ENCODE peak calls at places on chromosome 13, in ten cellular contexts. G is neural progenitor cell, U is neuronal stem cell, V is mesendoderm, B is H9, X is K562, D is colonic mucosa, L is IMR-90, M is GM23248, Z is GM12878. Q is an unnamed sample.

GRCh38 chr13:50387124-50387581 is 371.9 kb downstream of the KCNRG start:
- DNase-seq in B (peak), Z (no peak), L (peak), U (peak), M (peak), G (peak), D (peak), X (peak), V (peak), Q (no peak)

GRCh38 chr13:60312851-60313505 is 84.0 kb upstream of the TDRD3 start:
- DNase-seq in U (no peak), M (no peak), G (no peak), B (no peak), V (no peak), L (no peak), X (no peak), D (no peak), Z (no peak), Q (no peak)

GRCh38 chr13:101706651-101707050 is 254.2 kb downstream of the ITGBL1 start:
- DNase-seq in M (peak), U (no peak), G (no peak), L (peak), V (peak), Z (no peak), B (no peak), D (no peak), X (no peak), Q (peak)

GRCh38 chr13:102586615-102587014 is 10.2 kb upstream of the TPP2 start:
- DNase-seq in X (no peak), V (no peak), B (no peak), L (no peak), G (no peak), M (no peak), Z (no peak), D (no peak), U (no peak), Q (no peak)

GRCh38 chr13:29140277-29140676 is 320.1 kb downstream of the MTUS2 start:
- DNase-seq in D (no peak), M (peak), B (no peak), G (no peak), U (no peak), Z (no peak), L (no peak), X (no peak), V (peak), Q (no peak)

GRCh38 chr13:50524540-50524939 is 319.0 kb downstream of the DLEU7 start:
- DNase-seq in X (no peak), G (no peak), L (no peak), V (no peak), D (no peak), Z (no peak), U (no peak), M (no peak), B (no peak), Q (no peak)

GRCh38 chr13:29847501-29847983 is 2.9 kb downstream of the UBL3 start:
- DNase-seq in B (no peak), U (no peak), Z (no peak), G (peak), L (peak), D (peak), V (peak), X (no peak), M (peak), Q (no peak)

GRCh38 chr13:106139407-106139806 is 396.1 kb downstream of the EFNB2 start:
- DNase-seq in X (no peak), V (no peak), D (no peak), U (no peak), L (peak), Z (no peak), G (no peak), M (no peak), B (no peak), Q (no peak)

GRCh38 chr13:39527961-39528720 is 74.9 kb downstream of the LHFPL6 start:
- DNase-seq in V (peak), G (no peak), Z (no peak), X (no peak), D (no peak), M (peak), B (no peak), U (no peak), L (peak), Q (no peak)

GRCh38 chr13:34671136-34671535 is 270.9 kb upstream of the NBEA start:
- DNase-seq in B (no peak), Z (no peak), M (peak), G (no peak), L (no peak), V (no peak), U (no peak), D (no peak), X (no peak), Q (no peak)

GRCh38 chr13:19818223-19818842 is 35.6 kb upstream of the PSPC1 start:
- DNase-seq in D (peak), B (peak), V (peak), Z (no peak), M (peak), L (no peak), G (peak), U (peak), X (peak), Q (no peak)

GRCh38 chr13:47126432-47126831 is 229.6 kb upstream of the HTR2A start:
- DNase-seq in Z (no peak), V (peak), L (no peak), G (no peak), D (no peak), M (peak), B (no peak), X (no peak), U (no peak), Q (no peak)

GRCh38 chr13:94696171-94696570 is 16.2 kb downstream of the SOX21 start:
- DNase-seq in X (no peak), U (no peak), Z (no peak), B (no peak), M (no peak), L (no peak), G (no peak), V (no peak), D (no peak), Q (no peak)

GRCh38 chr13:83773961-83774360 is 108.3 kb downstream of the SLITRK1 start:
- DNase-seq in V (no peak), U (no peak), G (no peak), M (peak), L (peak), X (no peak), Z (no peak), B (no peak), D (no peak), Q (no peak)

GRCh38 chr13:39132286-39132685 is 94.0 kb downstream of the NHLRC3 start:
- DNase-seq in M (peak), D (no peak), X (no peak), G (no peak), U (no peak), Z (no peak), B (no peak), V (no peak), L (no peak), Q (no peak)

GRCh38 chr13:50080158-50080855 is 65.1 kb downstream of the KCNRG start:
- DNase-seq in M (peak), D (peak), Z (no peak), V (peak), U (peak), X (peak), B (no peak), G (peak), L (peak), Q (no peak)

GRCh38 chr13:77345150-77345780 is 18.4 kb upstream of the MYCBP2 start:
- DNase-seq in V (no peak), L (no peak), X (no peak), D (no peak), B (no peak), U (no peak), Z (no peak), M (no peak), G (no peak), Q (no peak)

GRCh38 chr13:29909975-29910674 is 59.7 kb upstream of the UBL3 start:
- DNase-seq in V (no peak), L (peak), D (no peak), G (no peak), X (no peak), Z (no peak), U (no peak), B (no peak), M (peak), Q (no peak)

GRCh38 chr13:62290542-62290941 is 874.9 kb upstream of the PCDH20 start:
- DNase-seq in V (no peak), U (no peak), B (no peak), L (no peak), X (no peak), M (no peak), D (no peak), Z (no peak), G (no peak), Q (no peak)

GRCh38 chr13:96730676-96731075 is 263.6 kb downstream of the OXGR1 start:
- DNase-seq in Z (no peak), U (no peak), D (no peak), L (no peak), V (peak), X (no peak), B (no peak), G (no peak), M (no peak), Q (no peak)

GRCh38 chr13:47158583-47158982 is 261.7 kb upstream of the HTR2A start:
- DNase-seq in V (no peak), M (no peak), X (peak), B (no peak), L (no peak), Z (no peak), D (no peak), U (no peak), G (no peak), Q (no peak)

GRCh38 chr13:26759907-26760834 is at the start of gene GPR12:
- DNase-seq in U (no peak), B (no peak), X (no peak), L (no peak), V (no peak), M (peak), Z (no peak), G (peak), D (no peak), Q (no peak)

GRCh38 chr13:76723551-76724232 is 162.5 kb downstream of the KCTD12 start:
- DNase-seq in X (no peak), U (no peak), D (no peak), M (peak), V (peak), B (peak), L (peak), Z (no peak), G (peak), Q (no peak)

GRCh38 chr13:50612717-50613116 is 230.8 kb downstream of the DLEU7 start:
- DNase-seq in Z (no peak), B (no peak), M (no peak), X (peak), U (no peak), L (no peak), D (no peak), V (no peak), G (no peak), Q (no peak)

GRCh38 chr13:37277007-37277406 is 171.5 kb upstream of the CSNK1A1L start:
- DNase-seq in Z (no peak), M (no peak), L (no peak), V (no peak), G (no peak), B (no peak), D (no peak), U (no peak), X (no peak), Q (no peak)

DNA sequence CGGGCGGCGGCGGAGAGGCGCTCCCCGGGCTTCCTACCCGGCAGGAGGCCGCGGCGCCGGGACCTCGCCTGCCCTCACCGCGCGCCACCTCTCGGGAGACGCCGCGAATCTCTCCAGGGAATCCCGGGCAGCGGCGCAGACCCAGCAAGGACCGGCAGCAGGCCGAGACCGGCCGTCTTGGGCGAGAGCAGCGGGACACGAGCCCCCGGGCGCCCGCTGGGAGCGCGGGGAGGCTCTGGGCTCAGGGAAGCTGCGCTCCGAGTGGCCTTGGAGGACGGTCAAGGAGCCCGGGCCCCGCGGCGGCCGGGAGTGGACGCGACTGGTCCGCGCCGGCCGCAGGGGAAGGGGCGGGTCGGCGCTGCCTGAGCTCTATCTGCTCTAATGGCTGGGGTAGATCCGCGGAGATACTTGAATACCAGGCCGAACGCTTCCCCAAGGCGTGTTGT is 14.7 kb downstream of the CDX2 start:
- DNase-seq in B (peak), Z (no peak), D (peak), V (peak), U (no peak), L (no peak), X (no peak), G (peak), M (peak), Q (no peak)
- H3K9ac ChIP-seq in B (no peak), Z (no peak), D (peak), V (no peak), U (no peak), L (no peak), X (no peak), G (no peak), M (peak), Q (no peak)

GRCh38 chr13:113854238-113855011 is 9.5 kb downstream of the GAS6 start:
- DNase-seq in G (no peak), D (peak), V (no peak), U (no peak), L (peak), B (peak), Z (no peak), X (no peak), M (peak), Q (no peak)

GRCh38 chr13:113855012-113855921 is 8.6 kb downstream of the GAS6 start:
- DNase-seq in V (no peak), G (no peak), X (no peak), M (no peak), L (no peak), B (peak), U (no peak), D (peak), Z (no peak), Q (no peak)

GRCh38 chr13:113857531-113858195 is 6.2 kb downstream of the GAS6 start:
- DNase-seq in X (no peak), V (no peak), B (peak), M (no peak), D (no peak), U (no peak), L (no peak), Z (no peak), G (peak), Q (no peak)

GRCh38 chr13:113855931-113856715 is 7.8 kb downstream of the GAS6 start:
- DNase-seq in L (no peak), D (no peak), G (no peak), X (no peak), V (no peak), U (no peak), Z (no peak), M (no peak), B (no peak), Q (no peak)

GRCh38 chr13:113856716-113857065 is 7.2 kb downstream of the GAS6 start:
- DNase-seq in G (no peak), B (peak), X (no peak), M (peak), L (peak), D (peak), Z (no peak), V (no peak), U (no peak), Q (no peak)
- H3K9ac ChIP-seq in G (no peak), B (no peak), X (no peak), M (no peak), L (no peak), D (no peak), Z (no peak), V (no peak), U (no peak), Q (no peak)

GRCh38 chr13:22893149-22893548 is 287.6 kb upstream of the SGCG start:
- DNase-seq in G (no peak), U (no peak), V (peak), D (no peak), M (no peak), X (no peak), B (no peak), L (no peak), Z (no peak), Q (no peak)
- H3K9ac ChIP-seq in G (no peak), U (no peak), V (no peak), D (no peak), M (no peak), X (no peak), B (no peak), L (no peak), Z (no peak), Q (no peak)

GRCh38 chr13:35978607-35979316 is 152.4 kb downstream of the DCLK1 start:
- DNase-seq in M (peak), B (no peak), V (peak), X (peak), Z (no peak), U (peak), D (peak), G (peak), L (peak), Q (peak)
- H3K9ac ChIP-seq in M (peak), B (no peak), V (no peak), X (no peak), Z (no peak), U (no peak), D (no peak), G (no peak), L (no peak), Q (no peak)

DNA sequence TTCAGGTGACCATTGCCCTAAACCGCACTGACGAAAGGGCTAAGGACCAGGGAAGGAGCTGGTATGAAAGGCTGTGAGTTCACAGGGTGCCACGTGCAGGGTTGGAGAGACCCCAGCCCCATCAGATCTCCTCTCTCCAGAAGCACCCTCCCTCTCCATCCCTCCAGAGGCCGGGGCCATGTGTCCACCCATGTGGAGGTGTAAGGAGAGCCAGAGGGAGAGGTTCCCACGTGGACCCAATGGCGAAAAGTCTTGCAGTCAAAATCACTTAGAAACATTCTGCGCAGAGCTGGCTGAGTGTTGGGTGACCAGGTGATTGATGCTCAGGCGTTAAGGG is 168.3 kb downstream of the COL4A1 start:
- DNase-seq in B (no peak), X (no peak), Z (no peak), G (no peak), M (no peak), L (no peak), U (no peak), D (no peak), V (no peak), Q (no peak)
- H3K9ac ChIP-seq in B (peak), X (no peak), Z (peak), G (no peak), M (peak), L (peak), U (peak), D (no peak), V (peak), Q (no peak)

DNA sequence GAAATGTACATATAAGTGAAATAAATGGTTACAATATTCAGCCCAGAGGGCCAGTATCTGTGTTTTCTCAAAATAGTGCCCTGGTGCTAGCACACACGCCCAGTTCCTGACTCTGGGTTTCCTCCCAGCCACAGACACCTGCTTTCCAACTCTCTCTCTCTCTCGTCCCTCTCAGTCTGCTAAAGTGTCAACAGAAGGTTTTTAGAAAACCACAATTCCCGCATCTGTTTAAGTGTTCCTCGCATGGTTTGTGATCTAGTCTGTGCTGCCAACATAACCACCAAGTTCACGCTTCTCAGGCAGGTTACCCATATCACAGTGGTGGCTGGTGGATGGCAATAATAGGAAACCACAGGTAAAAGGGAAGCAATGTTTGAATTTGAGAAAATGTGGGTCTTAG is 17.8 kb upstream of the UPF3A start:
- DNase-seq in L (no peak), X (no peak), U (no peak), G (no peak), V (no peak), M (no peak), B (no peak), Z (peak), D (no peak), Q (no peak)
- H3K9ac ChIP-seq in L (no peak), X (no peak), U (no peak), G (no peak), V (no peak), M (no peak), B (no peak), Z (no peak), D (no peak), Q (no peak)

GRCh38 chr13:33278923-33279322 is 6.6 kb downstream of the STARD13 start:
- DNase-seq in U (no peak), G (no peak), Z (no peak), B (no peak), L (no peak), M (no peak), D (no peak), V (no peak), X (no peak), Q (no peak)
- H3K9ac ChIP-seq in U (no peak), G (no peak), Z (no peak), B (no peak), L (no peak), M (peak), D (no peak), V (no peak), X (no peak), Q (no peak)

DNA sequence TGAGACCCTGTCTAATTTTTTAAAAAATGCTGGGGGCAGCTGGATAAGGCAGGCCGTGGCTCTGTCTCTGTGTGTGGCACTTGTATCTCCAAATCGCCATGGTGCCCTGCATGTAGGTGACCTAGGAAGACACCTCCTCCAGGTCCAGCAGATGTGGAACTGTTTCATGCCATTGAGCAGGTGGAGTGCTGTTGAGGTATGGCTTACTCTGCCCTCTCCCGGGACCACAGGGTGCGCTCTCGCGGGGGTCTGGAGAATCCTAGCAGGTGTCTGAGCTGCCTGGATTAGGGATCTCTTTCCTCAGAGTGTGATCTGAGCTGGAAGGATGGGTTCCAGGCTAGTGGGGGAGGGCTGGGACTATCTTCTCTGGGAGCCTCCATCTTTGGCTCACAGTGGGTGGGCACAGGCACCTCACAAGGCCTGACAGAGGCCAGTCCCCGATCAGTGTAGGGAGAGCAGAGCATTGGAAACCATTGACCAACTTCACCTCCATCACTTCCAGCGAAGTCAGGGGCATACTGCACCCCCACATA is 67.7 kb upstream of the TM9SF2 start:
- DNase-seq in M (no peak), G (no peak), D (no peak), U (no peak), V (no peak), L (no peak), Z (no peak), X (no peak), B (no peak), Q (no peak)
- H3K9ac ChIP-seq in M (peak), G (no peak), D (no peak), U (no peak), V (no peak), L (no peak), Z (peak), X (peak), B (no peak), Q (no peak)

GRCh38 chr13:23505007-23505406 is 65.2 kb upstream of the TNFRSF19 start:
- DNase-seq in U (no peak), D (no peak), Z (no peak), M (peak), X (no peak), V (peak), B (no peak), L (peak), G (no peak), Q (no peak)

GRCh38 chr13:23496255-23496654 is 62.8 kb upstream of the SACS start:
- DNase-seq in M (no peak), Z (no peak), G (no peak), L (no peak), B (no peak), D (no peak), X (no peak), V (no peak), U (no peak), Q (no peak)

GRCh38 chr13:23497186-23497585 is 63.7 kb upstream of the SACS start:
- DNase-seq in U (no peak), L (no peak), B (no peak), V (no peak), M (no peak), X (no peak), Z (no peak), D (no peak), G (no peak), Q (no peak)

GRCh38 chr13:23504188-23504587 is 66.0 kb upstream of the TNFRSF19 start:
- DNase-seq in X (no peak), B (no peak), U (no peak), G (no peak), Z (no peak), L (peak), D (no peak), V (no peak), M (peak), Q (no peak)

DNA sequence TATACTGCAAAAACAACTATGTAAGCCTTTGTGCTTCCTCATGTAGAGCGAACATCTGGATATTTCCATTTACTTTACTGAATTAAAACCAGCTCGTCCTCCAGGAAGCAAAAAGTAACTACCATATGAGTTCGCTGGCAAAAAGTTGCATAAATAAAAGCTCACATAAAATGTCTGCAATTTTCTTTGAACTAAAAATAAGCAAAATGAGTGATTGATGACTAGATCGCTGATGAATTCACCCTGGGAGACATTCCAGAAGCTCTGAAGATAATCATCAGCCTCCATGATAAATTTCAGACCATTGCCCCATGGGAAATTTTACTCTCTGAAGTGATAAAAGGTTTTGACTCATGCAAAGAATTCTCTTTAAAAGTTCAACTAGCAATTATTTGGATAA is 67.4 kb upstream of the SACS start:
- DNase-seq in Z (no peak), U (no peak), V (peak), L (peak), B (no peak), X (no peak), G (no peak), M (peak), D (no peak), Q (peak)
- H3K9ac ChIP-seq in Z (no peak), U (no peak), V (no peak), L (no peak), B (no peak), X (no peak), G (no peak), M (peak), D (no peak), Q (no peak)